ENCODE peak calls at places on chromosomes 13 and 19, in ten cellular contexts. G is uterus, F is gastrocnemius medialis, K is Peyer's patch, H is astrocyte, N is upper lobe of right lung, I is astrocyte of the cerebellum, Q is choroid plexus epithelial cell, O is cardiac fibroblast, M is lower leg skin. D is an unnamed sample.

GRCh38 chr13:21420706-21421105 is 38.4 kb downstream of the ZDHHC20 start:
- DNase-seq in O (peak), G (no peak), H (peak), M (no peak), I (no peak), F (no peak), K (no peak), N (no peak), Q (peak), D (peak)

GRCh38 chr13:45527699-45528462 is 63.1 kb downstream of the COG3 start:
- DNase-seq in G (no peak), F (no peak), O (no peak), M (no peak), K (no peak), Q (peak), N (no peak), H (no peak), I (no peak), D (no peak)

GRCh38 chr13:42981317-42981716 is 10.7 kb downstream of the EPSTI1 start:
- DNase-seq in M (no peak), H (peak), F (no peak), N (no peak), I (peak), K (no peak), O (peak), Q (no peak), G (no peak), D (no peak)

GRCh38 chr19:34383599-34383998 is 18.6 kb downstream of the GPI start:
- DNase-seq in H (no peak), F (no peak), Q (no peak), G (no peak), M (no peak), K (no peak), N (no peak), O (no peak), I (no peak), D (no peak)

GRCh38 chr13:73708393-73708985 is 425.7 kb downstream of the KLF12 start:
- DNase-seq in H (peak), M (peak), I (peak), K (no peak), N (no peak), F (no peak), G (peak), Q (peak), O (peak), D (peak)

GRCh38 chr13:109610517-109610916 is 175.9 kb downstream of the IRS2 start:
- DNase-seq in O (peak), N (peak), H (no peak), K (peak), G (no peak), F (no peak), M (peak), Q (peak), I (no peak), D (peak)

GRCh38 chr19:16895467-16896097 is 6.8 kb downstream of the F2RL3 start:
- DNase-seq in G (no peak), H (no peak), K (no peak), N (no peak), O (peak), Q (peak), I (no peak), F (no peak), M (no peak), D (no peak)

GRCh38 chr13:31885994-31886393 is 145.6 kb upstream of the FRY start:
- DNase-seq in M (no peak), N (no peak), Q (peak), O (peak), I (no peak), F (no peak), H (no peak), K (no peak), G (no peak), D (no peak)

GRCh38 chr19:30447276-30447870 is 75.2 kb downstream of the ZNF536 start:
- DNase-seq in I (no peak), M (no peak), O (no peak), F (no peak), N (no peak), H (peak), K (no peak), Q (peak), G (no peak), D (no peak)

GRCh38 chr19:13978721-13979191 is 26.4 kb downstream of the DCAF15 start:
- DNase-seq in M (no peak), G (peak), O (no peak), I (no peak), F (no peak), N (no peak), Q (no peak), H (no peak), K (no peak), D (no peak)

GRCh38 chr13:68170961-68171360 is 940.8 kb upstream of the PCDH9 start:
- DNase-seq in F (no peak), O (no peak), G (no peak), Q (no peak), K (no peak), I (no peak), N (no peak), M (no peak), H (no peak), D (no peak)

GRCh38 chr13:101417043-101417406 is 717 bp upstream of the NALCN start:
- DNase-seq in K (no peak), N (no peak), O (peak), F (no peak), M (no peak), G (no peak), H (peak), Q (peak), I (peak), D (peak)

GRCh38 chr19:55362990-55363716 is at the start of gene GARIN5B:
- DNase-seq in M (no peak), G (no peak), I (no peak), O (no peak), K (no peak), F (no peak), H (no peak), N (no peak), Q (no peak), D (no peak)

GRCh38 chr13:29589234-29589633 is 6.3 kb downstream of the SLC7A1 start:
- DNase-seq in O (peak), M (no peak), G (no peak), F (no peak), Q (peak), N (no peak), H (peak), I (no peak), K (no peak), D (no peak)

GRCh38 chr13:78168981-78169380 is 250.3 kb upstream of the EDNRB start:
- DNase-seq in M (no peak), K (no peak), N (no peak), H (no peak), Q (no peak), I (no peak), O (no peak), G (no peak), F (no peak), D (no peak)

GRCh38 chr19:40190891-40191835 is at the start of gene MAP3K10:
- DNase-seq in H (peak), K (peak), O (peak), G (peak), N (peak), Q (peak), M (peak), I (no peak), F (peak), D (peak)

GRCh38 chr19:4229179-4229931 is at the start of gene EBI3:
- DNase-seq in F (no peak), O (peak), H (peak), N (no peak), M (no peak), G (no peak), Q (peak), K (no peak), I (no peak), D (peak)

GRCh38 chr19:6663236-6664187 is 6.4 kb downstream of the TNFSF14 start:
- DNase-seq in G (no peak), O (peak), M (no peak), H (no peak), N (no peak), I (no peak), Q (no peak), F (no peak), K (peak), D (peak)

GRCh38 chr19:47633516-47633915 is 24.6 kb downstream of the BICRA start:
- DNase-seq in I (no peak), O (no peak), K (no peak), N (no peak), G (no peak), Q (no peak), M (no peak), F (no peak), H (no peak), D (peak)

GRCh38 chr19:58128041-58128685 is 22.4 kb downstream of the ZNF329 start:
- DNase-seq in N (no peak), I (no peak), M (no peak), K (no peak), F (no peak), G (no peak), O (peak), Q (peak), H (no peak), D (no peak)

GRCh38 chr13:29713841-29714240 is 118.4 kb upstream of the SLC7A1 start:
- DNase-seq in O (peak), N (no peak), I (no peak), F (no peak), G (no peak), Q (peak), H (no peak), M (no peak), K (no peak), D (peak)

GRCh38 chr13:46899801-46900200 is 2.9 kb upstream of the HTR2A start:
- DNase-seq in K (no peak), Q (no peak), I (no peak), G (no peak), N (no peak), H (no peak), M (no peak), O (no peak), F (no peak), D (no peak)

GRCh38 chr19:13104848-13105646 is 2.4 kb upstream of the LYL1 start:
- DNase-seq in K (peak), N (no peak), Q (no peak), I (no peak), O (no peak), M (no peak), H (no peak), G (no peak), F (no peak), D (no peak)

GRCh38 chr13:110944121-110944967 is 29.5 kb upstream of the ANKRD10 start:
- DNase-seq in G (no peak), Q (peak), F (no peak), O (peak), K (no peak), M (no peak), H (peak), N (no peak), I (peak), D (peak)
- TF ChIP-seq CTCF in G (peak), Q (peak), F (peak), O (peak), K (no peak), M (no peak), H (peak), N (peak), I (peak), D (peak)

DNA sequence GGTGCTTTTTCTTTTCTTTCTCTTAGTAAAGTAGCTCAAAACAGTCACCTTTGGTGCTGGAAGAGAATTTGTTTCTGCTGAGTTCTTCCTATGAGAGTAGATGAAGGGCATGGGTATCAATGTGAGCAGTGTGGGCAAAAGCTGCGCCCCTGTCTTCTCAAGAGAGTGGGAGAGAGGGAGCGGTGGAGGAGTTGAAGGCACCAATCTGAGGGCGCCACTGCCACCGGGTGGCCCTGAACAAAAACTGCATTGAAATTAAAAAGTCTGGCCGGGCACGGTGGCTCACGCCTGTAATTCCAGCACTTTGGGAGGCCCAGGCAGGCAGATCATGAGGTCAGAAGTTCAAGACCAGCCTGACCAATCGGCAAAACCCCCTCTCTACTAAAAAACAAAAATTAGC is 28.7 kb upstream of the EPHX3 start:
- DNase-seq in Q (peak), G (no peak), I (no peak), K (no peak), N (no peak), F (no peak), H (no peak), O (no peak), M (no peak), D (peak)
- TF ChIP-seq CTCF in Q (peak), G (no peak), I (peak), K (no peak), N (peak), F (no peak), H (no peak), O (peak), M (no peak), D (peak)

DNA sequence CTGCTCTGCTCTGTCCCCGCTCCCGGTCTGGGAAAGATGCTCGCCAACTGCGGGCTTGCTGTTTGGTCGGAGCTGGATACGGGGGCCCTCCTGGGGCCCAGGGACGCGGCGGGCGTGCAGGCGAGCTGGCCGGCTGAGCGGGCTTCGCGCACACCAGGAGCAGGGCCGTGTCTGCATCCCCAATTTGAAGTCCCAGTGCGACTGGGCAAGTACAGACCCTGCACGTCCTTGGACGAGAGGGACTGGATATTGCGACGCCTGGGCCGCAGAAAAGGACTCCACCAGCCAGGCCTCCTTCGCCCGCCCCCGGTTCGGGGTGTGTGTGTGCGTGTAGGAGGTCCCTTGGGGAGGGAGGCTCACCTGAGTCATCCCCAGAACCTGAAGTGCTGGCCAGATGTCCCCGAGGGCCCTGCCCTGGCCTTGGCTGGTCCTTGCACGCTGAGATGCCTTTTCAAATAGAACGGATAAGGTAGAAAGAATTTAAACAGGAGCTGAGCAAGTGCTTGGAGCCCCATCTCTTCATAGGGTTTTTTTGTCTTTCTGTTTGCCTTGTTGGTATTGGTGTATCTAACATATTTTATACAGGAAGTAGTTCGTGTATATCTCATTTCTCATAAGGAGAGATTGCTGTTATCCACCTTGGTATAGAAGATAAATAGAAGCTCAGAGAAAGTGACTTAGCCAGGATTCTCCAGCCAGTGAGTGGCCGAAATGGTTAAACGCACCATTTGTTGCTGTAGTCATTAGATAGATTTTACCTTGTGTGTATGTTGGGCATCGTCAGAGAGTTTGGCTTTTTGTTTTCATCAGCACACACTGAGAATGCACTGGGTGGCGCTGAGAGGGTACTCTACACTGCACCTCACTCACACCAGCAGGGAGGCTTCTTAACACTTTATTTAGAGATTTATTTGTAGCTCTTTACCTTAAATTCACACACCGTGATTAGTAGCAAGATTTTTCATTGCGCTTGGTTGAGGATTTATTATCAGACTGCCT is 1.1 kb downstream of the NAXD start:
- DNase-seq in N (no peak), Q (peak), F (peak), M (peak), O (peak), K (peak), I (no peak), G (no peak), H (peak), D (peak)
- TF ChIP-seq CTCF in N (no peak), Q (peak), F (no peak), M (no peak), O (no peak), K (no peak), I (peak), G (no peak), H (peak), D (no peak)

DNA sequence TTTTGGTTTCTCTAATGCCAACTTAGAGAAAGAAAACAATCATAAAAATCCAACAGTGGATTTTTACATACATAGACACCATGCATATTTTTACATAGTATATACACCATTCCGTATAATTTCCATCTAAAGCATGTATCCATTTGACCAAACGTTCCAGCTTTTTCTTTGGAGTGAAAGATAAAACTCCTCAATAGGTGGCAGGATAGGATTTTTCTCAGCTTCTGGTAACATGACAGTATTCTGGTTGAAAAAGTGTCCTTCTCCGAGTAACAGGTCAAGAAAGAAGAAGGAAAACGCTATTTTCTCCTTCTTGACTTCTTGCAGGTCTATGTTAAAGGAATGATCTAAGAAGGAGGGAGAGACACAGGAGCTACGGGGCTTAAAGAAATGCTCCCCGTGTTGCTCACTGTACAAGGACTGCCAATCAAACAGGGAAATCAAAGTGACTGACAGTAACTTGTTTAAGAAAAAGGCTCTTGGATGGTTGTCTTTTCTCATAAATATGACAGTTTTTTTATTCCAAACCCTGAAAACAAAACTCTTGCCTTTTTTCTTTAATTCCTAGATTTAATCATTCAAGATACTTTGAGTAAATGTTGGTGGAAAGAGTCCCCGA is 11.5 kb downstream of the FLT1 start:
- DNase-seq in K (no peak), H (no peak), O (no peak), F (no peak), N (no peak), M (no peak), Q (no peak), I (no peak), G (no peak), D (no peak)
- TF ChIP-seq CTCF in K (no peak), H (no peak), O (no peak), F (no peak), N (no peak), M (no peak), Q (no peak), I (no peak), G (no peak), D (no peak)

GRCh38 chr19:2255112-2255845 is 938 bp downstream of the JSRP1 start:
- DNase-seq in K (no peak), Q (no peak), H (no peak), N (no peak), G (no peak), I (no peak), M (no peak), F (peak), O (no peak), D (no peak)

GRCh38 chr19:2254052-2254872 is 2.0 kb downstream of the JSRP1 start:
- DNase-seq in K (no peak), M (no peak), I (no peak), N (no peak), H (no peak), Q (peak), G (no peak), F (no peak), O (no peak), D (no peak)

GRCh38 chr19:2252481-2253105 is 3.5 kb downstream of the AMH start:
- DNase-seq in M (no peak), O (no peak), N (no peak), H (no peak), F (no peak), Q (no peak), G (no peak), I (no peak), K (no peak), D (no peak)

GRCh38 chr19:2251577-2252480 is 2.7 kb downstream of the AMH start:
- DNase-seq in O (no peak), I (no peak), K (no peak), H (no peak), G (no peak), F (no peak), N (no peak), M (no peak), Q (no peak), D (no peak)

GRCh38 chr19:2253106-2254051 is 2.8 kb downstream of the JSRP1 start:
- DNase-seq in Q (no peak), N (no peak), I (no peak), G (no peak), O (no peak), H (no peak), F (no peak), M (no peak), K (no peak), D (no peak)
- TF ChIP-seq CTCF in Q (peak), N (no peak), I (no peak), G (no peak), O (no peak), H (no peak), F (no peak), M (no peak), K (no peak), D (no peak)

GRCh38 chr19:35882074-35882832 is 13.9 kb downstream of the APLP1 start:
- DNase-seq in Q (peak), M (peak), F (no peak), N (no peak), H (peak), I (peak), O (peak), G (no peak), K (no peak), D (peak)
- TF ChIP-seq CTCF in Q (peak), M (no peak), F (peak), N (peak), H (peak), I (peak), O (peak), G (peak), K (peak), D (peak)